ENCODE peak calls at places on chromosomes 16 and 17, in ten cellular contexts. Y is mesendoderm, I is A549, S is GDM1, X is AG04450, M is NB4, F is stromal cell of bone marrow, N is HT1080, L is AML-193, W is PC-9. D is an unnamed sample.

GRCh38 chr17:64491034-64491860 is 5.6 kb downstream of the POLG2 start:
- DNase-seq in I (no peak), X (no peak), Y (peak), N (peak), W (peak), L (peak), F (peak), S (peak), M (peak), D (no peak)

GRCh38 chr17:29368926-29369325 is 21.2 kb upstream of the TAOK1 start:
- DNase-seq in W (no peak), L (no peak), X (no peak), N (no peak), S (no peak), M (no peak), Y (peak), F (no peak), I (no peak), D (no peak)

GRCh38 chr16:65106792-65107191 is 15.1 kb downstream of the CDH11 start:
- DNase-seq in S (no peak), W (no peak), F (no peak), L (no peak), N (no peak), I (no peak), M (no peak), X (no peak), Y (no peak), D (no peak)

GRCh38 chr17:58153046-58153445 is 4.9 kb downstream of the OR4D1 start:
- DNase-seq in S (peak), X (no peak), Y (no peak), F (no peak), N (no peak), M (peak), W (no peak), I (no peak), L (peak), D (no peak)

GRCh38 chr17:2797632-2798031 is 1.4 kb downstream of the RAP1GAP2 start:
- DNase-seq in Y (no peak), I (no peak), M (no peak), F (no peak), L (no peak), X (no peak), W (no peak), N (no peak), S (no peak), D (no peak)

GRCh38 chr16:81457326-81458133 is 12.9 kb downstream of the CMIP start:
- DNase-seq in W (no peak), L (peak), Y (peak), N (no peak), F (no peak), M (peak), X (peak), S (no peak), I (peak), D (no peak)

GRCh38 chr17:42519546-42520444 is 16.2 kb upstream of the NAGLU start:
- DNase-seq in M (no peak), S (peak), Y (peak), W (peak), L (peak), I (peak), N (peak), X (peak), F (peak), D (peak)

GRCh38 chr17:65324977-65325376 is 187.8 kb downstream of the RGS9 start:
- DNase-seq in I (no peak), Y (no peak), N (no peak), W (no peak), M (no peak), L (no peak), X (no peak), S (no peak), F (peak), D (no peak)

GRCh38 chr16:13791095-13791494 is 128.9 kb upstream of the ERCC4 start:
- DNase-seq in L (no peak), W (no peak), X (no peak), N (no peak), Y (no peak), M (no peak), I (no peak), S (no peak), F (no peak), D (no peak)

GRCh38 chr17:82105417-82105881 is 7.4 kb upstream of the FASN start:
- DNase-seq in X (no peak), I (no peak), S (no peak), F (no peak), L (no peak), N (no peak), W (no peak), Y (no peak), M (no peak), D (no peak)

GRCh38 chr17:4560837-4561241 is 462 bp upstream of the GGT6 start:
- DNase-seq in I (no peak), X (no peak), W (no peak), N (no peak), Y (peak), F (no peak), S (no peak), M (no peak), L (no peak), D (no peak)

GRCh38 chr16:67653131-67654068 is 6.7 kb downstream of the ACD start:
- DNase-seq in S (no peak), X (no peak), M (no peak), L (no peak), I (no peak), Y (no peak), W (no peak), F (no peak), N (no peak), D (no peak)

GRCh38 chr17:19363460-19364035 is 1.0 kb upstream of the B9D1 start:
- DNase-seq in F (no peak), Y (no peak), N (no peak), L (no peak), I (no peak), S (no peak), X (no peak), M (no peak), W (no peak), D (no peak)

GRCh38 chr17:65062168-65062915 is 5.8 kb upstream of the GNA13 start:
- DNase-seq in X (no peak), W (peak), L (no peak), Y (peak), M (no peak), F (no peak), N (no peak), S (no peak), I (peak), D (no peak)

GRCh38 chr17:38898812-38899348 is 26.5 kb upstream of the LASP1NB start:
- DNase-seq in X (no peak), I (no peak), L (peak), M (peak), Y (no peak), S (peak), N (peak), F (no peak), W (no peak), D (no peak)

GRCh38 chr16:54602666-54603065 is 316.1 kb upstream of the IRX3 start:
- DNase-seq in M (no peak), I (no peak), Y (no peak), N (no peak), X (no peak), S (no peak), F (no peak), L (no peak), W (no peak), D (no peak)

GRCh38 chr16:28067604-28068382 is 4.3 kb upstream of the GSG1L start:
- DNase-seq in S (no peak), X (no peak), L (no peak), M (no peak), Y (peak), I (no peak), N (peak), W (no peak), F (no peak), D (no peak)

D was measured in pulmonary artery endothelial cell.